ENCODE peak calls at places on chromosomes 16 and 17, in six cellular contexts. One of them, this sample, is unnamed.

GRCh38 chr16:29972992-29973383 is 680 bp upstream of the TAOK2 start:
- DNase-seq in GM23248: no peak
- DNase-seq in OCI-LY7: no peak
- DNase-seq in SK-N-SH: no peak
- DNase-seq in HCT116: no peak
- DNase-seq in neural progenitor cell: no peak
- DNase-seq in this sample: no peak

GRCh38 chr17:75250009-75250471 is 11.4 kb downstream of the GGA3 start:
- DNase-seq in GM23248: peak
- DNase-seq in OCI-LY7: peak
- DNase-seq in SK-N-SH: no peak
- DNase-seq in HCT116: no peak
- DNase-seq in neural progenitor cell: no peak
- DNase-seq in this sample: no peak

GRCh38 chr17:1413281-1413791 is 13.3 kb upstream of the YWHAE start:
- DNase-seq in GM23248: peak
- DNase-seq in OCI-LY7: no peak
- DNase-seq in SK-N-SH: peak
- DNase-seq in HCT116: no peak
- DNase-seq in neural progenitor cell: no peak
- DNase-seq in this sample: peak

GRCh38 chr17:282000-282911 is 70.4 kb downstream of the RPH3AL start:
- DNase-seq in GM23248: no peak
- DNase-seq in OCI-LY7: no peak
- DNase-seq in SK-N-SH: no peak
- DNase-seq in HCT116: no peak
- DNase-seq in neural progenitor cell: no peak
- DNase-seq in this sample: no peak

GRCh38 chr16:21598676-21599157 is 660 bp upstream of the METTL9 start:
- DNase-seq in GM23248: peak
- DNase-seq in OCI-LY7: peak
- DNase-seq in SK-N-SH: no peak
- DNase-seq in HCT116: no peak
- DNase-seq in neural progenitor cell: no peak
- DNase-seq in this sample: no peak

GRCh38 chr17:37737971-37738370 is 6.9 kb downstream of the HNF1B start:
- DNase-seq in GM23248: peak
- DNase-seq in OCI-LY7: no peak
- DNase-seq in SK-N-SH: no peak
- DNase-seq in HCT116: no peak
- DNase-seq in neural progenitor cell: no peak
- DNase-seq in this sample: peak

GRCh38 chr17:19750020-19750572 is 2.0 kb upstream of the ALDH3A1 start:
- DNase-seq in GM23248: no peak
- DNase-seq in OCI-LY7: no peak
- DNase-seq in SK-N-SH: no peak
- DNase-seq in HCT116: no peak
- DNase-seq in neural progenitor cell: no peak
- DNase-seq in this sample: no peak

GRCh38 chr16:88503374-88503770 is 50.3 kb downstream of the ZFPM1 start:
- DNase-seq in GM23248: peak
- DNase-seq in OCI-LY7: no peak
- DNase-seq in SK-N-SH: no peak
- DNase-seq in HCT116: no peak
- DNase-seq in neural progenitor cell: no peak
- DNase-seq in this sample: no peak

GRCh38 chr16:56848056-56848936 is 16.7 kb upstream of the SLC12A3 start:
- DNase-seq in GM23248: peak
- DNase-seq in OCI-LY7: no peak
- DNase-seq in SK-N-SH: no peak
- DNase-seq in HCT116: no peak
- DNase-seq in neural progenitor cell: no peak
- DNase-seq in this sample: peak

GRCh38 chr16:85181091-85181738 is 68.9 kb upstream of the CIBAR2 start:
- DNase-seq in GM23248: no peak
- DNase-seq in OCI-LY7: no peak
- DNase-seq in SK-N-SH: no peak
- DNase-seq in HCT116: no peak
- DNase-seq in neural progenitor cell: no peak
- DNase-seq in this sample: no peak

GRCh38 chr17:16516594-16517018 is 24.6 kb upstream of the LRRC75A start:
- DNase-seq in GM23248: peak
- DNase-seq in OCI-LY7: no peak
- DNase-seq in SK-N-SH: peak
- DNase-seq in HCT116: peak
- DNase-seq in neural progenitor cell: peak
- DNase-seq in this sample: peak

GRCh38 chr17:27315322-27315721 is 21.4 kb downstream of the WSB1 start:
- DNase-seq in GM23248: peak
- DNase-seq in OCI-LY7: no peak
- DNase-seq in SK-N-SH: no peak
- DNase-seq in HCT116: no peak
- DNase-seq in neural progenitor cell: no peak
- DNase-seq in this sample: no peak

GRCh38 chr17:78108726-78109488 is 19.6 kb downstream of the TMC6 start:
- DNase-seq in GM23248: no peak
- DNase-seq in OCI-LY7: no peak
- DNase-seq in SK-N-SH: no peak
- DNase-seq in HCT116: no peak
- DNase-seq in neural progenitor cell: no peak
- DNase-seq in this sample: no peak

GRCh38 chr16:71499775-71500364 is 10.7 kb upstream of the ZNF19 start:
- DNase-seq in GM23248: peak
- DNase-seq in OCI-LY7: peak
- DNase-seq in SK-N-SH: peak
- DNase-seq in HCT116: peak
- DNase-seq in neural progenitor cell: peak
- DNase-seq in this sample: peak

GRCh38 chr16:81071816-81072215 is 5.2 kb downstream of the C16orf46 start:
- DNase-seq in GM23248: no peak
- DNase-seq in OCI-LY7: no peak
- DNase-seq in SK-N-SH: no peak
- DNase-seq in HCT116: peak
- DNase-seq in neural progenitor cell: no peak
- DNase-seq in this sample: peak

GRCh38 chr17:82793974-82794620 is 42.2 kb downstream of the TBCD start:
- DNase-seq in GM23248: peak
- DNase-seq in OCI-LY7: no peak
- DNase-seq in SK-N-SH: peak
- DNase-seq in HCT116: no peak
- DNase-seq in neural progenitor cell: no peak
- DNase-seq in this sample: no peak

GRCh38 chr17:64978138-64978537 is 58.9 kb upstream of the LRRC37A3 start:
- DNase-seq in GM23248: no peak
- DNase-seq in OCI-LY7: no peak
- DNase-seq in SK-N-SH: no peak
- DNase-seq in HCT116: no peak
- DNase-seq in neural progenitor cell: no peak
- DNase-seq in this sample: no peak

GRCh38 chr17:64974750-64975317 is 55.6 kb upstream of the LRRC37A3 start:
- DNase-seq in GM23248: no peak
- DNase-seq in OCI-LY7: no peak
- DNase-seq in SK-N-SH: no peak
- DNase-seq in HCT116: no peak
- DNase-seq in neural progenitor cell: no peak
- DNase-seq in this sample: no peak

GRCh38 chr17:64972611-64973010 is 53.3 kb upstream of the LRRC37A3 start:
- DNase-seq in GM23248: no peak
- DNase-seq in OCI-LY7: no peak
- DNase-seq in SK-N-SH: no peak
- DNase-seq in HCT116: no peak
- DNase-seq in neural progenitor cell: no peak
- DNase-seq in this sample: no peak

GRCh38 chr17:64975318-64976087 is 56.2 kb upstream of the LRRC37A3 start:
- DNase-seq in GM23248: peak
- DNase-seq in OCI-LY7: peak
- DNase-seq in SK-N-SH: peak
- DNase-seq in HCT116: peak
- DNase-seq in neural progenitor cell: peak
- DNase-seq in this sample: peak
- TF ChIP-seq EZH2phosphoT487 in GM23248: no peak
- TF ChIP-seq EZH2phosphoT487 in OCI-LY7: no peak
- TF ChIP-seq EZH2phosphoT487 in SK-N-SH: no peak
- TF ChIP-seq EZH2phosphoT487 in HCT116: no peak
- TF ChIP-seq EZH2phosphoT487 in neural progenitor cell: no peak
- TF ChIP-seq EZH2phosphoT487 in this sample: peak

DNA sequence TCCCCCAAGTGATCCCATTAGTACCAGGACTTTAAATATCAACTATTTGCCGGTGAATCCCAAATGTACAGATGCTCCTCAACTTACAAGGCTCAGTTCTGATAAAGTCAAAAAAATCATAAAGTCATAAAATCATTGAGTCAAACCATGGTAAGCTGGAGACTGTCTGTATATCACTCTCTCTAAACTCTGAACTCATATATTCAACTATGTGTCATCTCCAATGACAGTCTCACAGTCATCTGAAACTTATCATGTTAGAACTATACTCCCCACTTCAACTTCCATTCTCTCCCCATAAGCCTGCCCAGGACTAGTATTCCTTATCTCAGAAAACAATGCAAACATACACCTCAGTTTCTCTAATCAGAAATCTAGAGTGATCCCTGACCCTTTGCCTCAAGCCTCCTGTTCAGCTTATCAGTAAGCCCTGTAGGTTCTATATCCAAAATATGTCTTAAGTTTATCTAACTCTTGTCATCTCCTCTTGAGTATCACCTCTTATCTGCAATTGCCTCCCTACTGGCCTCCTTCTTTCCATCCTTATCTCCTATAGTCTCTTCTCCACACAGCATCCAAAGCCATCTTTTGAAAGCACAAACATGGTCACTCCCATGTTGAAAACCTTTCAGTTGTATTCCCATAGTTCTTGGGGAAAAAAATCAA is 55.0 kb downstream of the SSH2 start:
- DNase-seq in GM23248: no peak
- DNase-seq in OCI-LY7: no peak
- DNase-seq in SK-N-SH: no peak
- DNase-seq in HCT116: no peak
- DNase-seq in neural progenitor cell: no peak
- DNase-seq in this sample: no peak
- TF ChIP-seq EZH2phosphoT487 in GM23248: no peak
- TF ChIP-seq EZH2phosphoT487 in OCI-LY7: no peak
- TF ChIP-seq EZH2phosphoT487 in SK-N-SH: no peak
- TF ChIP-seq EZH2phosphoT487 in HCT116: no peak
- TF ChIP-seq EZH2phosphoT487 in neural progenitor cell: no peak
- TF ChIP-seq EZH2phosphoT487 in this sample: no peak

GRCh38 chr16:12228079-12228606 is 251.6 kb downstream of the SNX29 start:
- DNase-seq in GM23248: no peak
- DNase-seq in OCI-LY7: no peak
- DNase-seq in SK-N-SH: no peak
- DNase-seq in HCT116: no peak
- DNase-seq in neural progenitor cell: no peak
- DNase-seq in this sample: no peak

GRCh38 chr16:12228607-12229499 is 252.3 kb downstream of the SNX29 start:
- DNase-seq in GM23248: peak
- DNase-seq in OCI-LY7: peak
- DNase-seq in SK-N-SH: peak
- DNase-seq in HCT116: peak
- DNase-seq in neural progenitor cell: peak
- DNase-seq in this sample: peak

GRCh38 chr16:12229759-12230594 is 253.4 kb downstream of the SNX29 start:
- DNase-seq in GM23248: peak
- DNase-seq in OCI-LY7: peak
- DNase-seq in SK-N-SH: no peak
- DNase-seq in HCT116: no peak
- DNase-seq in neural progenitor cell: no peak
- DNase-seq in this sample: peak

GRCh38 chr16:12235110-12235509 is 258.6 kb downstream of the SNX29 start:
- DNase-seq in GM23248: no peak
- DNase-seq in OCI-LY7: no peak
- DNase-seq in SK-N-SH: no peak
- DNase-seq in HCT116: no peak
- DNase-seq in neural progenitor cell: no peak
- DNase-seq in this sample: no peak

DNA sequence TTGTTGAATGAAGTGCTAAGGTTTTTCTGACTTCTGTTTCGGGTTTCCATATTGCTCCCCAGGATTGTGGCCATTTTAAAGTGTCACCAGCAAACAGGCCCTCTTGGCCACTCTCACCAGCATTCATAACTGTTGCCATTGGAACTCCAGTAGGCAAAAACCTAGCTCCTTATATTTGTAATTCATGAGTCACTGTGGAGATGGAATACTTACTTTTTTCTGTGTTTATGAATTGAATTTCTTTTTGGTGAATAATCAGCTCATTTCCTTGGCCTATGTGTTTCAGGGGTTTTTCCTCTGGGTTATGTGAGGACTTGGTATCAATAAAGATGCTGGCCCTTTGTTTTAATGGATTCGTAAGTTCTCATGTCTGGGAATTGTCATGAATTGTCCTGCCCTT is 255.1 kb downstream of the SNX29 start:
- DNase-seq in GM23248: peak
- DNase-seq in OCI-LY7: no peak
- DNase-seq in SK-N-SH: no peak
- DNase-seq in HCT116: no peak
- DNase-seq in neural progenitor cell: no peak
- DNase-seq in this sample: peak
- TF ChIP-seq EZH2phosphoT487 in GM23248: no peak
- TF ChIP-seq EZH2phosphoT487 in OCI-LY7: no peak
- TF ChIP-seq EZH2phosphoT487 in SK-N-SH: no peak
- TF ChIP-seq EZH2phosphoT487 in HCT116: no peak
- TF ChIP-seq EZH2phosphoT487 in neural progenitor cell: no peak
- TF ChIP-seq EZH2phosphoT487 in this sample: no peak

GRCh38 chr16:69077251-69077650 is 28.2 kb upstream of the HAS3 start:
- DNase-seq in GM23248: peak
- DNase-seq in OCI-LY7: no peak
- DNase-seq in SK-N-SH: no peak
- DNase-seq in HCT116: peak
- DNase-seq in neural progenitor cell: no peak
- DNase-seq in this sample: peak

GRCh38 chr16:69073181-69073669 is 32.2 kb upstream of the HAS3 start:
- DNase-seq in GM23248: peak
- DNase-seq in OCI-LY7: no peak
- DNase-seq in SK-N-SH: no peak
- DNase-seq in HCT116: peak
- DNase-seq in neural progenitor cell: no peak
- DNase-seq in this sample: peak

GRCh38 chr16:69072640-69072974 is 32.8 kb upstream of the HAS3 start:
- DNase-seq in GM23248: no peak
- DNase-seq in OCI-LY7: no peak
- DNase-seq in SK-N-SH: no peak
- DNase-seq in HCT116: no peak
- DNase-seq in neural progenitor cell: no peak
- DNase-seq in this sample: no peak

GRCh38 chr16:69083306-69083941 is 22.0 kb upstream of the HAS3 start:
- DNase-seq in GM23248: no peak
- DNase-seq in OCI-LY7: no peak
- DNase-seq in SK-N-SH: no peak
- DNase-seq in HCT116: no peak
- DNase-seq in neural progenitor cell: no peak
- DNase-seq in this sample: no peak

DNA sequence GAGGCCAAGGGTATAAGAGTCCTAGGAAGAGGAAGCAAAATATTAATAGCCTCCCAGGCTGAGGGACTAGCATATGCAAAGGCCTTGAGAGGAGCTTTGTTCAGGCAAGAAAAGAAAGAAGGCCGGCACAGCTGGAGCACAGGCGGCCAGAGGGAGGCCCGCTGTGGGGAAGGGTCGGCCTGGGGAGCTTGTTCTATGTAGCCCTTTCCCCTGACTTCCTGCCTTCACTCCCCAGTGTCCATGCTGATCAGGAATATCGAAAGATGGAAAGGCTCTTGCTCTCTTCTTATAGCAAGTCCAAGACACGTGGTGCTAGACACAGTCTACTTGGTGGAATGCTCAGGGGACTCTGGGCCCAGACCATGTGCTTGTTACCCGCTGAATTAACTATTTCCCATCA is 27.4 kb upstream of the HAS3 start:
- DNase-seq in GM23248: no peak
- DNase-seq in OCI-LY7: no peak
- DNase-seq in SK-N-SH: no peak
- DNase-seq in HCT116: no peak
- DNase-seq in neural progenitor cell: peak
- DNase-seq in this sample: no peak
- TF ChIP-seq EZH2phosphoT487 in GM23248: no peak
- TF ChIP-seq EZH2phosphoT487 in OCI-LY7: no peak
- TF ChIP-seq EZH2phosphoT487 in SK-N-SH: no peak
- TF ChIP-seq EZH2phosphoT487 in HCT116: no peak
- TF ChIP-seq EZH2phosphoT487 in neural progenitor cell: no peak
- TF ChIP-seq EZH2phosphoT487 in this sample: no peak